ENCODE peak calls at places on chromosomes 6 and 20, in ten cellular contexts. J is upper lobe of left lung, L is stomach, D is vagina, E is GM23338, F is suprapubic skin, K is HCT116, V is esophagus muscularis mucosa, A is spleen, Q is Panc1. C is an unnamed sample.

GRCh38 chr6:42901538-42901957 is 14.3 kb upstream of the PTCRA start:
- DNase-seq in J (no peak), L (peak; percentile 88), D (no peak), E (peak; percentile 94), F (peak; percentile 87), K (peak; percentile 83), V (peak; percentile 94), A (peak; percentile 87), Q (peak; percentile 72), C (peak; percentile 84)

GRCh38 chr20:20003088-20003954 is 13.8 kb upstream of the NAA20 start:
- DNase-seq in J (no peak), L (no peak), D (no peak), E (no peak), F (no peak), K (no peak), V (no peak), A (no peak), Q (no peak), C (peak; percentile 24)

GRCh38 chr6:167898673-167899311 is 72.1 kb downstream of the AFDN start:
- DNase-seq in J (no peak), L (no peak), D (no peak), E (peak; percentile 72), F (no peak), K (no peak), V (no peak), A (no peak), Q (no peak), C (no peak)

GRCh38 chr20:19964289-19965263 is 52.6 kb upstream of the NAA20 start:
- DNase-seq in J (no peak), L (peak; percentile 54), D (no peak), E (no peak), F (peak; percentile 84), K (no peak), V (no peak), A (no peak), Q (no peak), C (peak; percentile 91)

GRCh38 chr20:13008761-13009681 is at the start of gene SPTLC3:
- DNase-seq in J (no peak), L (peak; percentile 48), D (no peak), E (peak; percentile 53), F (no peak), K (no peak), V (no peak), A (no peak), Q (no peak), C (peak; percentile 65)

GRCh38 chr20:62062661-62063600 is 2.8 kb downstream of the TAF4 start:
- DNase-seq in J (peak; percentile 78), L (no peak), D (no peak), E (no peak), F (no peak), K (no peak), V (no peak), A (peak; percentile 76), Q (no peak), C (no peak)

GRCh38 chr20:42267793-42268381 is 649.7 kb upstream of the CHD6 start:
- DNase-seq in J (no peak), L (no peak), D (peak; percentile 16), E (no peak), F (no peak), K (no peak), V (no peak), A (no peak), Q (no peak), C (no peak)

GRCh38 chr6:136306466-136306865 is 16.8 kb upstream of the BCLAF1 start:
- DNase-seq in J (no peak), L (no peak), D (peak; percentile 6), E (no peak), F (no peak), K (no peak), V (no peak), A (no peak), Q (no peak), C (no peak)

GRCh38 chr6:9250852-9251251 is 815.5 kb upstream of the SLC35B3 start:
- DNase-seq in J (no peak), L (peak; percentile 57), D (no peak), E (peak; percentile 87), F (no peak), K (peak; percentile 63), V (no peak), A (no peak), Q (peak; percentile 67), C (peak; percentile 57)

GRCh38 chr6:163688971-163689370 is 274.5 kb downstream of the QKI start:
- DNase-seq in J (no peak), L (no peak), D (no peak), E (no peak), F (no peak), K (no peak), V (no peak), A (no peak), Q (no peak), C (no peak)

GRCh38 chr6:136723780-136724179 is 68.5 kb downstream of the MAP3K5 start:
- DNase-seq in J (no peak), L (no peak), D (no peak), E (no peak), F (no peak), K (no peak), V (no peak), A (peak; percentile 82), Q (no peak), C (no peak)

GRCh38 chr6:21856844-21857243 is 263.3 kb downstream of the SOX4 start:
- DNase-seq in J (no peak), L (no peak), D (no peak), E (no peak), F (no peak), K (no peak), V (no peak), A (no peak), Q (no peak), C (no peak)

GRCh38 chr6:157535354-157536217 is 154.6 kb downstream of the ZDHHC14 start:
- DNase-seq in J (no peak), L (no peak), D (no peak), E (no peak), F (no peak), K (peak; percentile 72), V (no peak), A (no peak), Q (peak; percentile 18), C (no peak)

GRCh38 chr20:54668271-54669053 is 193.1 kb downstream of the DOK5 start:
- DNase-seq in J (peak; percentile 27), L (no peak), D (no peak), E (peak; percentile 69), F (no peak), K (no peak), V (no peak), A (no peak), Q (no peak), C (no peak)

GRCh38 chr6:56714982-56715456 is 72.3 kb upstream of the DST start:
- DNase-seq in J (no peak), L (no peak), D (no peak), E (no peak), F (no peak), K (peak; percentile 96), V (no peak), A (no peak), Q (no peak), C (no peak)
- H3K27ac ChIP-seq in J (peak overlapping the region; percentile 4), L (peak overlapping the region; percentile 74), D (no peak overlapping the region), E (peak overlapping the region; percentile 43), F (no peak overlapping the region), K (peak overlapping the region; percentile 99), V (peak overlapping the region; percentile 69), A (peak overlapping the region; percentile 29), Q (peak overlapping the region; percentile 99), C (no peak overlapping the region)

GRCh38 chr20:32482251-32483220 is 102.6 kb downstream of the NOL4L start:
- DNase-seq in J (peak; percentile 92), L (peak; percentile 55), D (no peak), E (peak; percentile 86), F (no peak), K (no peak), V (no peak), A (peak; percentile 93), Q (no peak), C (no peak)
- TF ChIP-seq POLR2AphosphoS5 in J (peak; percentile 33), L (no peak), D (no peak), E (peak; percentile 14), F (no peak), K (no peak), V (no peak), A (peak; percentile 66), Q (no peak), C (no peak)

GRCh38 chr6:155273438-155273837 is 9.6 kb downstream of the CLDN20 start:
- DNase-seq in J (no peak), L (no peak), D (no peak), E (peak; percentile 52), F (no peak), K (no peak), V (no peak), A (no peak), Q (no peak), C (no peak)
- H3K27ac ChIP-seq in J (no peak overlapping the region), L (peak overlapping the region; percentile 59), D (peak overlapping the region; percentile 31), E (peak overlapping the region; percentile 78), F (peak overlapping the region; percentile 73), K (no peak overlapping the region), V (peak overlapping the region; percentile 53), A (no peak overlapping the region), Q (no peak overlapping the region), C (peak overlapping the region; percentile 20)

GRCh38 chr6:56595490-56596122 is 47.1 kb downstream of the DST start:
- DNase-seq in J (no peak), L (peak; percentile 34), D (no peak), E (peak; percentile 79), F (no peak), K (peak; percentile 12), V (no peak), A (no peak), Q (no peak), C (peak; percentile 30)

GRCh38 chr6:56594699-56595098 is 48.0 kb downstream of the DST start:
- DNase-seq in J (no peak), L (peak; percentile 40), D (no peak), E (no peak), F (no peak), K (no peak), V (no peak), A (no peak), Q (no peak), C (no peak)

GRCh38 chr6:56593801-56594318 is 48.8 kb downstream of the DST start:
- DNase-seq in J (no peak), L (no peak), D (no peak), E (no peak), F (no peak), K (no peak), V (no peak), A (no peak), Q (no peak), C (no peak)
- TF ChIP-seq POLR2AphosphoS5 in J (no peak), L (no peak), D (no peak), E (no peak), F (no peak), K (no peak), V (no peak), A (no peak), Q (no peak), C (no peak)

GRCh38 chr20:48631114-48632016 is 196.4 kb downstream of the PREX1 start:
- DNase-seq in J (no peak), L (no peak), D (no peak), E (no peak), F (no peak), K (no peak), V (no peak), A (peak; percentile 51), Q (no peak), C (no peak)
- H3K27ac ChIP-seq in J (no peak overlapping the region), L (no peak overlapping the region), D (no peak overlapping the region), E (no peak overlapping the region), F (no peak overlapping the region), K (no peak overlapping the region), V (no peak overlapping the region), A (no peak overlapping the region), Q (no peak overlapping the region), C (no peak overlapping the region)

GRCh38 chr20:14647016-14647415 is 309.6 kb upstream of the FLRT3 start:
- DNase-seq in J (no peak), L (no peak), D (no peak), E (no peak), F (no peak), K (no peak), V (no peak), A (no peak), Q (no peak), C (no peak)
- TF ChIP-seq POLR2AphosphoS5 in J (no peak), L (no peak), D (no peak), E (no peak), F (no peak), K (no peak), V (no peak), A (no peak), Q (no peak), C (no peak)